ENCODE peak calls at places on chromosomes 7 and 10, in six cellular contexts. J is psoas muscle, I is foreskin fibroblast, R is pancreas, C is lower leg skin, N is fibroblast of lung. E is an unnamed sample.

GRCh38 chr10:76026931-76027330 is 595.5 kb downstream of the LRMDA start:
- DNase-seq in J (no peak), I (no peak), R (no peak), C (no peak), N (no peak), E (no peak)

GRCh38 chr7:102252373-102252982 is 34.2 kb upstream of the SH2B2 start:
- DNase-seq in J (no peak), I (no peak), R (no peak), C (no peak), N (no peak), E (no peak)

GRCh38 chr7:158278745-158279320 is 308.8 kb downstream of the PTPRN2 start:
- DNase-seq in J (no peak), I (no peak), R (peak; percentile 8), C (peak; percentile 53), N (no peak), E (no peak)

GRCh38 chr7:116766881-116767280 is 94.9 kb downstream of the MET start:
- DNase-seq in J (no peak), I (no peak), R (no peak), C (no peak), N (no peak), E (no peak)

GRCh38 chr7:17497136-17497535 is 198.7 kb downstream of the AHR start:
- DNase-seq in J (no peak), I (no peak), R (no peak), C (no peak), N (no peak), E (no peak)

GRCh38 chr10:129074939-129075338 is 392.1 kb upstream of the MGMT start:
- DNase-seq in J (no peak), I (no peak), R (no peak), C (no peak), N (no peak), E (no peak)

GRCh38 chr10:132623996-132624846 is 86.6 kb downstream of the INPP5A start:
- DNase-seq in J (no peak), I (no peak), R (peak; percentile 39), C (peak; percentile 82), N (no peak), E (no peak)

GRCh38 chr10:76009531-76009930 is 578.1 kb downstream of the LRMDA start:
- DNase-seq in J (no peak), I (no peak), R (no peak), C (no peak), N (no peak), E (no peak)

GRCh38 chr10:71998840-71999194 is 34.6 kb downstream of the CHST3 start:
- DNase-seq in J (peak; percentile 78), I (peak; percentile 67), R (no peak), C (no peak), N (peak; percentile 82), E (no peak)

GRCh38 chr10:48240196-48240595 is 34.3 kb downstream of the FRMPD2 start:
- DNase-seq in J (no peak), I (no peak), R (no peak), C (peak; percentile 80), N (no peak), E (no peak)

GRCh38 chr10:86635402-86635801 is 18.9 kb upstream of the OPN4 start:
- DNase-seq in J (no peak), I (peak; percentile 67), R (no peak), C (no peak), N (peak; percentile 95), E (no peak)

GRCh38 chr7:27124096-27124978 is 6.2 kb downstream of the HOXA4 start:
- DNase-seq in J (peak; percentile 83), I (peak; percentile 60), R (no peak), C (peak; percentile 54), N (peak; percentile 97), E (no peak)

GRCh38 chr7:22860337-22860736 is 37.7 kb upstream of the TOMM7 start:
- DNase-seq in J (no peak), I (no peak), R (no peak), C (peak; percentile 43), N (no peak), E (no peak)

GRCh38 chr10:95860486-95861040 is 47.2 kb upstream of the CC2D2B start:
- DNase-seq in J (no peak), I (peak; percentile 15), R (no peak), C (no peak), N (peak; percentile 59), E (no peak)

GRCh38 chr10:84329094-84329611 is 764 bp downstream of the CCSER2 start:
- DNase-seq in J (no peak), I (no peak), R (no peak), C (no peak), N (peak; percentile 65), E (peak; percentile 24)

GRCh38 chr7:45033931-45034290 is 33.9 kb downstream of the CCM2 start:
- DNase-seq in J (peak; percentile 26), I (no peak), R (no peak), C (peak; percentile 75), N (no peak), E (no peak)

GRCh38 chr10:78572565-78572964 is 496.2 kb upstream of the ZMIZ1 start:
- DNase-seq in J (peak; percentile 57), I (no peak), R (no peak), C (peak; percentile 93), N (peak; percentile 50), E (no peak)

GRCh38 chr10:95567903-95568630 is 6.9 kb upstream of the SORBS1 start:
- DNase-seq in J (no peak), I (no peak), R (no peak), C (no peak), N (no peak), E (no peak)

GRCh38 chr7:140242057-140243031 is 65.6 kb upstream of the KDM7A start:
- DNase-seq in J (no peak), I (no peak), R (no peak), C (no peak), N (no peak), E (peak; percentile 33)

GRCh38 chr10:100174699-100175677 is 10.8 kb downstream of the ERLIN1 start:
- DNase-seq in J (no peak), I (no peak), R (no peak), C (no peak), N (no peak), E (no peak)

GRCh38 chr7:7653568-7654187 is 13.1 kb downstream of the UMAD1 start:
- DNase-seq in J (no peak), I (no peak), R (no peak), C (no peak), N (no peak), E (peak; percentile 36)

GRCh38 chr7:50803359-50804337 is 21.0 kb upstream of the GRB10 start:
- DNase-seq in J (no peak), I (no peak), R (no peak), C (no peak), N (peak; percentile 48), E (no peak)

GRCh38 chr7:140542226-140542625 is 62.9 kb upstream of the MKRN1 start:
- DNase-seq in J (peak; percentile 59), I (peak; percentile 30), R (no peak), C (no peak), N (peak; percentile 65), E (no peak)

GRCh38 chr10:129941199-129942018 is 22.7 kb downstream of the EBF3 start:
- DNase-seq in J (no peak), I (no peak), R (no peak), C (no peak), N (no peak), E (no peak)

GRCh38 chr10:88271736-88272135 is 311.4 kb downstream of the RNLS start:
- DNase-seq in J (no peak), I (peak; percentile 55), R (no peak), C (no peak), N (peak; percentile 29), E (no peak)

GRCh38 chr10:31972519-31973041 is 43.9 kb upstream of the ARHGAP12 start:
- DNase-seq in J (no peak), I (no peak), R (no peak), C (no peak), N (no peak), E (no peak)

GRCh38 chr10:133114726-133115452 is 27.2 kb downstream of the ADGRA1 start:
- DNase-seq in J (no peak), I (no peak), R (no peak), C (no peak), N (no peak), E (no peak)

GRCh38 chr10:112052176-112052575 is 131.4 kb downstream of the GPAM start:
- DNase-seq in J (no peak), I (no peak), R (no peak), C (no peak), N (no peak), E (no peak)

GRCh38 chr7:108448777-108449576 is 7.3 kb downstream of the NRCAM start:
- DNase-seq in J (no peak), I (no peak), R (no peak), C (no peak), N (no peak), E (no peak)

GRCh38 chr7:37365405-37365804 is 83.3 kb downstream of the ELMO1 start:
- DNase-seq in J (no peak), I (no peak), R (no peak), C (no peak), N (no peak), E (no peak)

GRCh38 chr7:128137096-128137655 is 103.9 kb upstream of the LEP start:
- DNase-seq in J (no peak), I (peak; percentile 53), R (no peak), C (no peak), N (peak; percentile 16), E (no peak)

GRCh38 chr10:80664071-80664680 is 126.5 kb downstream of the SH2D4B start:
- DNase-seq in J (peak; percentile 61), I (peak; percentile 15), R (peak; percentile 92), C (peak; percentile 92), N (peak; percentile 20), E (peak; percentile 95)

GRCh38 chr7:154857728-154858681 is 144.9 kb downstream of the PAXIP1 start:
- DNase-seq in J (no peak), I (no peak), R (no peak), C (no peak), N (no peak), E (no peak)

DNA sequence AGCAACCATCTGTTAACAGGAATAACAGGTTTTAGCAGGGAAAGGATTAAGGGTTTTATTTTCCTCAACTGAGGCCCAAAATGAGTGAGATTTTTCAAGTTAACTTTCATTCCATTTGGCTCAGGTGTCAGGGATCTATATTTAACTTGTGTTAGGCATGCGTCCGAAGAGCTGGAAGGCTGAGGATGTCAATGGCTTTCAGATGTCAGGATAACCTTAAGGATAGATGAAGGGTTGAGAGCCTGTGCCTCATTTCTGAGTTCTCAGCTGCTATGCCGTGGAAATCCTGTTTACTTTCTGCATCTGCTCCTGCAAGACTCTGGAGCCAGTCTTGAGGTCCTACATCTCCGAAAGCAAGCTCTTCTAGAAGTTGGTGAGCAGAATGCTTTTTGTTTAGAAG is 36.4 kb upstream of the CD36 start:
- DNase-seq in J (no peak), I (no peak), R (no peak), C (no peak), N (no peak), E (no peak)
- TF ChIP-seq CTCF in J (no peak), I (no peak), R (no peak), C (no peak), N (no peak), E (no peak)

GRCh38 chr10:67599597-67599996 is 96.4 kb downstream of the CTNNA3 start:
- DNase-seq in J (no peak), I (no peak), R (no peak), C (no peak), N (no peak), E (no peak)
- TF ChIP-seq CTCF in J (no peak), I (no peak), R (no peak), C (no peak), N (no peak), E (no peak)

GRCh38 chr7:33757563-33758165 is 147.7 kb upstream of the BMPER start:
- DNase-seq in J (no peak), I (no peak), R (no peak), C (no peak), N (peak; percentile 35), E (peak; percentile 33)
- TF ChIP-seq CTCF in J (peak; percentile 74), I (peak; percentile 30), R (peak; percentile 58), C (no peak), N (peak; percentile 52), E (peak; percentile 95)

GRCh38 chr10:356452-356851 is 221.2 kb downstream of the ZMYND11 start:
- DNase-seq in J (no peak), I (no peak), R (no peak), C (no peak), N (no peak), E (no peak)
- TF ChIP-seq CTCF in J (no peak), I (no peak), R (no peak), C (no peak), N (no peak), E (no peak)

E was measured in endothelial cell.